ENCODE peak calls at places on chromosomes 12 and 14, in seven cellular contexts. C is endothelial cell, S is bronchial epithelial cell, F is vagina, N is AG10803, A is lower leg skin, X is WTC11. D is an unnamed sample.

GRCh38 chr12:2295941-2296461 is 243.2 kb downstream of the CACNA1C start:
- DNase-seq in C (no peak), S (peak), F (no peak), N (peak), A (no peak), X (no peak), D (no peak)

GRCh38 chr12:41988715-41989114 is 156.0 kb downstream of the GXYLT1 start:
- DNase-seq in C (no peak), S (no peak), F (no peak), N (no peak), A (no peak), X (no peak), D (no peak)

GRCh38 chr14:101474563-101475467 is 86.5 kb upstream of the DIO3 start:
- DNase-seq in C (no peak), S (no peak), F (no peak), N (no peak), A (no peak), X (no peak), D (peak)

GRCh38 chr14:33940561-33941011 is 10.3 kb downstream of the EGLN3 start:
- DNase-seq in C (no peak), S (no peak), F (no peak), N (no peak), A (no peak), X (no peak), D (no peak)

GRCh38 chr12:2129076-2129475 is 76.3 kb downstream of the CACNA1C start:
- DNase-seq in C (no peak), S (peak), F (no peak), N (peak), A (no peak), X (no peak), D (no peak)

GRCh38 chr14:68144051-68144681 is 324.6 kb downstream of the RAD51B start:
- DNase-seq in C (no peak), S (no peak), F (peak), N (peak), A (peak), X (no peak), D (no peak)

GRCh38 chr12:121209629-121210572 is at the start of gene P2RX4:
- DNase-seq in C (peak), S (peak), F (no peak), N (peak), A (peak), X (peak), D (peak)

GRCh38 chr14:100434033-100434601 is 111.0 kb downstream of the SLC25A47 start:
- DNase-seq in C (no peak), S (no peak), F (no peak), N (no peak), A (no peak), X (no peak), D (no peak)

GRCh38 chr14:98614741-98615140 is 657.3 kb downstream of the BCL11B start:
- DNase-seq in C (no peak), S (no peak), F (peak), N (no peak), A (no peak), X (no peak), D (no peak)

GRCh38 chr14:68741839-68742470 is 50.9 kb downstream of the ZFP36L1 start:
- DNase-seq in C (no peak), S (no peak), F (no peak), N (no peak), A (no peak), X (no peak), D (no peak)

GRCh38 chr14:61923348-61923747 is 161.1 kb downstream of the SNAPC1 start:
- DNase-seq in C (no peak), S (peak), F (no peak), N (peak), A (no peak), X (no peak), D (no peak)

GRCh38 chr14:37274652-37275051 is 76.9 kb downstream of the MIPOL1 start:
- DNase-seq in C (no peak), S (no peak), F (no peak), N (no peak), A (no peak), X (no peak), D (no peak)

GRCh38 chr14:71397371-71397770 is 490.1 kb downstream of the PCNX1 start:
- DNase-seq in C (no peak), S (no peak), F (no peak), N (peak), A (no peak), X (no peak), D (no peak)

GRCh38 chr12:20368653-20369163 is 371 bp downstream of the PDE3A start:
- DNase-seq in C (peak), S (peak), F (no peak), N (peak), A (no peak), X (peak), D (no peak)

GRCh38 chr12:71191509-71192196 is 33.9 kb upstream of the TSPAN8 start:
- DNase-seq in C (no peak), S (no peak), F (no peak), N (no peak), A (no peak), X (no peak), D (no peak)

GRCh38 chr12:132949936-132950837 is 5.9 kb downstream of the ZNF605 start:
- DNase-seq in C (no peak), S (no peak), F (no peak), N (no peak), A (no peak), X (no peak), D (no peak)

GRCh38 chr12:115001538-115001937 is 317.6 kb upstream of the TBX3 start:
- DNase-seq in C (no peak), S (no peak), F (no peak), N (no peak), A (no peak), X (no peak), D (no peak)

GRCh38 chr12:33588082-33588712 is 148.6 kb upstream of the SYT10 start:
- DNase-seq in C (no peak), S (peak), F (no peak), N (peak), A (no peak), X (no peak), D (no peak)

GRCh38 chr12:51788876-51789275 is 59.6 kb downstream of the FIGNL2 start:
- DNase-seq in C (no peak), S (peak), F (no peak), N (peak), A (no peak), X (no peak), D (no peak)

GRCh38 chr14:99361596-99362220 is 89.7 kb upstream of the BCL11B start:
- DNase-seq in C (no peak), S (no peak), F (no peak), N (no peak), A (no peak), X (no peak), D (no peak)

GRCh38 chr12:109458086-109458485 is 19.0 kb downstream of the KCTD10 start:
- DNase-seq in C (no peak), S (no peak), F (no peak), N (peak), A (no peak), X (no peak), D (no peak)

GRCh38 chr14:59018978-59019377 is 169.5 kb upstream of the DAAM1 start:
- DNase-seq in C (peak), S (no peak), F (no peak), N (no peak), A (no peak), X (peak), D (no peak)

GRCh38 chr14:55133416-55133815 is 4.4 kb downstream of the LGALS3 start:
- DNase-seq in C (no peak), S (no peak), F (no peak), N (no peak), A (peak), X (no peak), D (no peak)

GRCh38 chr14:51167587-51168219 is 72.3 kb upstream of the TMX1 start:
- DNase-seq in C (no peak), S (no peak), F (no peak), N (peak), A (peak), X (no peak), D (no peak)

GRCh38 chr14:65185859-65186258 is 83.5 kb upstream of the MAX start:
- DNase-seq in C (no peak), S (no peak), F (no peak), N (no peak), A (no peak), X (no peak), D (no peak)

GRCh38 chr12:42104784-42105183 is 39.9 kb downstream of the GXYLT1 start:
- DNase-seq in C (no peak), S (no peak), F (no peak), N (no peak), A (no peak), X (no peak), D (no peak)

GRCh38 chr12:1928439-1929121 is 10.1 kb upstream of the CACNA2D4 start:
- DNase-seq in C (no peak), S (no peak), F (no peak), N (no peak), A (no peak), X (no peak), D (no peak)

GRCh38 chr12:58916891-58917570 is 3.3 kb downstream of the LRIG3 start:
- DNase-seq in C (no peak), S (peak), F (no peak), N (peak), A (no peak), X (no peak), D (no peak)

GRCh38 chr12:128833418-128833817 is 9.7 kb upstream of the SLC15A4 start:
- DNase-seq in C (no peak), S (no peak), F (no peak), N (no peak), A (no peak), X (no peak), D (no peak)

GRCh38 chr12:10128687-10129086 is 1.3 kb downstream of the CLEC7A start:
- DNase-seq in C (no peak), S (peak), F (no peak), N (no peak), A (no peak), X (no peak), D (no peak)

GRCh38 chr14:64935508-64935907 is 7.0 kb downstream of the GPX2 start:
- DNase-seq in C (no peak), S (no peak), F (no peak), N (no peak), A (no peak), X (no peak), D (no peak)

GRCh38 chr12:19575307-19576243 is 136.3 kb downstream of the AEBP2 start:
- DNase-seq in C (peak), S (peak), F (no peak), N (peak), A (peak), X (no peak), D (no peak)

GRCh38 chr14:74508292-74508731 is 14.7 kb downstream of the ISCA2 start:
- DNase-seq in C (peak), S (no peak), F (no peak), N (no peak), A (no peak), X (peak), D (peak)

GRCh38 chr14:67759916-67760315 is 56.5 kb downstream of the ZFYVE26 start:
- DNase-seq in C (no peak), S (no peak), F (no peak), N (no peak), A (no peak), X (no peak), D (no peak)

GRCh38 chr14:23566782-23567185 is 807 bp downstream of the AP1G2 start:
- DNase-seq in C (no peak), S (no peak), F (no peak), N (peak), A (no peak), X (no peak), D (no peak)
- TF ChIP-seq CTCF in C (no peak), S (no peak), F (no peak), N (peak), A (no peak), X (no peak), D (no peak)

GRCh38 chr14:105010891-105011291 is 10.0 kb downstream of the CDCA4 start:
- DNase-seq in C (no peak), S (no peak), F (no peak), N (no peak), A (no peak), X (no peak), D (no peak)

GRCh38 chr14:105014032-105014431 is 6.9 kb downstream of the CDCA4 start:
- DNase-seq in C (no peak), S (no peak), F (no peak), N (no peak), A (no peak), X (no peak), D (no peak)

GRCh38 chr14:105013150-105013787 is 7.6 kb downstream of the CDCA4 start:
- DNase-seq in C (no peak), S (peak), F (no peak), N (peak), A (no peak), X (no peak), D (no peak)

GRCh38 chr14:105011312-105011990 is 9.4 kb downstream of the CDCA4 start:
- DNase-seq in C (no peak), S (no peak), F (no peak), N (no peak), A (no peak), X (no peak), D (no peak)

DNA sequence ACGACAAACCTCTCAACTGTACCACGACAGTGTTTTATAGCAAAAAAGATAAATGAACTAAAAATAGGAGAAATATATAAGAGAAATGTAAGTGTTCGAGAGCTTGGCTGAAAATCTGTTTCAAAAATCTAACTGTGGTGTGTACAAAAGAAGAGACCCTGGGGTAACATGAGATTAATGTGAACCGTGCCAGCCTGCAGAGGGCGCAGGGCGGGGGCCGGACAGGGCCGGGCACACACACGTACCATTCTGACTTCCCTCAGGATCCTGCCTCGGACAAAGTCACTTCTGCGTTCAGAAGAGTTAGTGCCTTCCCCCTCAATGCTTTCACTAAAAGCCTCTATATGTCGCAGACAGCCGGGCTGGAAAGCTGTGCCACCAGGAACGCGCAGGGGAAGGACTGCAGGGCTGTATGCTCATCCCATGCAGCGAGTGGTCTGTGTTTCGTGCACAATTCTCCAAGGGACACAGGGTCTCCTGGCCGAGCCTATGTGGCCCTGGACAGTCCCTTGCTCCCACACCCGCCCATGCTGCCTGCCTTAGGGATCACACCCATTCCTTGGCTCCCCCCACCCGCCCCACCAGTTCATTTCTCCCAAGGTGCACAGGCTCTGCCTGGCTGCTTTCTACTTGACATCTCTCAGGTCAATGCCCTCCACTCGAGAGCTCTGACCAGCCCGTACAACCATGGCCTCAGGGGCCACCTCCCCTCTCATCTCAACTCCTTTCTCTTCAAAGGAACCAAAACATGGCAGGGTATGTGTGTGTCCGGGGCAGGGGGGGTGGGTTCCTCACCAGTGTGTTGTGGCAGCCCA is 8.5 kb downstream of the CDCA4 start:
- DNase-seq in C (no peak), S (peak), F (no peak), N (no peak), A (no peak), X (no peak), D (no peak)
- TF ChIP-seq CTCF in C (no peak), S (peak), F (no peak), N (peak), A (no peak), X (no peak), D (no peak)

GRCh38 chr14:77979171-77979570 is 179.3 kb downstream of the ADCK1 start:
- DNase-seq in C (no peak), S (no peak), F (peak), N (no peak), A (no peak), X (no peak), D (no peak)

GRCh38 chr14:77980475-77981321 is 180.8 kb downstream of the ADCK1 start:
- DNase-seq in C (peak), S (peak), F (peak), N (no peak), A (no peak), X (peak), D (no peak)

GRCh38 chr14:77985235-77985634 is 184.9 kb upstream of the NRXN3 start:
- DNase-seq in C (no peak), S (peak), F (peak), N (no peak), A (no peak), X (no peak), D (no peak)

GRCh38 chr14:77979666-77980351 is 179.9 kb downstream of the ADCK1 start:
- DNase-seq in C (peak), S (no peak), F (peak), N (peak), A (no peak), X (peak), D (no peak)
- TF ChIP-seq CTCF in C (peak), S (no peak), F (no peak), N (no peak), A (no peak), X (peak), D (no peak)

GRCh38 chr12:131159660-131160059 is 206.0 kb downstream of the ADGRD1 start:
- DNase-seq in C (no peak), S (no peak), F (no peak), N (no peak), A (no peak), X (no peak), D (no peak)
- TF ChIP-seq CTCF in C (no peak), S (no peak), F (no peak), N (no peak), A (no peak), X (peak), D (no peak)

D was measured in omental fat pad.